ENCODE peak calls at places on chromosomes 11 and 22, in five cellular contexts. One of them, this sample, is unnamed.

GRCh38 chr11:47400813-47401279 is 7.5 kb upstream of the SLC39A13 start:
- DNase-seq in K562: peak; percentile 61
- DNase-seq in HepG2: no peak
- DNase-seq in A549: no peak
- DNase-seq in GM12878: peak; percentile 69
- DNase-seq in this sample: no peak

GRCh38 chr11:30749268-30749667 is 163.1 kb upstream of the MPPED2 start:
- DNase-seq in K562: no peak
- DNase-seq in HepG2: no peak
- DNase-seq in A549: no peak
- DNase-seq in GM12878: no peak
- DNase-seq in this sample: no peak

GRCh38 chr11:16946477-16947282 is 67.5 kb downstream of the PLEKHA7 start:
- DNase-seq in K562: no peak
- DNase-seq in HepG2: no peak
- DNase-seq in A549: no peak
- DNase-seq in GM12878: peak; percentile 72
- DNase-seq in this sample: no peak

GRCh38 chr11:86660011-86660595 is 12.3 kb downstream of the ME3 start:
- DNase-seq in K562: no peak
- DNase-seq in HepG2: no peak
- DNase-seq in A549: no peak
- DNase-seq in GM12878: no peak
- DNase-seq in this sample: no peak

GRCh38 chr11:101775033-101775432 is 139.8 kb upstream of the CEP126 start:
- DNase-seq in K562: no peak
- DNase-seq in HepG2: no peak
- DNase-seq in A549: peak; percentile 42
- DNase-seq in GM12878: no peak
- DNase-seq in this sample: no peak

GRCh38 chr11:11514246-11514645 is 107.6 kb downstream of the GALNT18 start:
- DNase-seq in K562: no peak
- DNase-seq in HepG2: no peak
- DNase-seq in A549: no peak
- DNase-seq in GM12878: no peak
- DNase-seq in this sample: no peak

GRCh38 chr11:126863294-126863997 is 137.1 kb downstream of the KIRREL3 start:
- DNase-seq in K562: no peak
- DNase-seq in HepG2: no peak
- DNase-seq in A549: no peak
- DNase-seq in GM12878: no peak
- DNase-seq in this sample: no peak

GRCh38 chr11:83070878-83071640 is 638 bp downstream of the RAB30 start:
- DNase-seq in K562: no peak
- DNase-seq in HepG2: no peak
- DNase-seq in A549: no peak
- DNase-seq in GM12878: no peak
- DNase-seq in this sample: no peak

GRCh38 chr22:27982106-27982505 is 63.0 kb upstream of the PITPNB start:
- DNase-seq in K562: no peak
- DNase-seq in HepG2: no peak
- DNase-seq in A549: no peak
- DNase-seq in GM12878: no peak
- DNase-seq in this sample: no peak

GRCh38 chr22:48627203-48627602 is 1200.5 kb downstream of the BRD1 start:
- DNase-seq in K562: no peak
- DNase-seq in HepG2: no peak
- DNase-seq in A549: no peak
- DNase-seq in GM12878: no peak
- DNase-seq in this sample: no peak

GRCh38 chr11:48020092-48020755 is 39.9 kb downstream of the PTPRJ start:
- DNase-seq in K562: no peak
- DNase-seq in HepG2: no peak
- DNase-seq in A549: no peak
- DNase-seq in GM12878: peak; percentile 66
- DNase-seq in this sample: peak; percentile 48

GRCh38 chr11:117919326-117920275 is 9.6 kb downstream of the TMPRSS13 start:
- DNase-seq in K562: no peak
- DNase-seq in HepG2: no peak
- DNase-seq in A549: no peak
- DNase-seq in GM12878: no peak
- DNase-seq in this sample: no peak

GRCh38 chr22:34001701-34002466 is 81.6 kb upstream of the LARGE1 start:
- DNase-seq in K562: no peak
- DNase-seq in HepG2: no peak
- DNase-seq in A549: no peak
- DNase-seq in GM12878: no peak
- DNase-seq in this sample: no peak

GRCh38 chr11:30107899-30108298 is 91.1 kb upstream of the KCNA4 start:
- DNase-seq in K562: no peak
- DNase-seq in HepG2: no peak
- DNase-seq in A549: peak; percentile 35
- DNase-seq in GM12878: no peak
- DNase-seq in this sample: no peak

GRCh38 chr22:29531419-29531818 is 22.1 kb downstream of the THOC5 start:
- DNase-seq in K562: no peak
- DNase-seq in HepG2: no peak
- DNase-seq in A549: no peak
- DNase-seq in GM12878: no peak
- DNase-seq in this sample: no peak

GRCh38 chr11:68168694-68169093 is 44.4 kb downstream of the KMT5B start:
- DNase-seq in K562: no peak
- DNase-seq in HepG2: no peak
- DNase-seq in A549: no peak
- DNase-seq in GM12878: no peak
- DNase-seq in this sample: no peak

GRCh38 chr22:39148727-39149535 is 3.5 kb downstream of the CBX7 start:
- DNase-seq in K562: no peak
- DNase-seq in HepG2: no peak
- DNase-seq in A549: no peak
- DNase-seq in GM12878: peak; percentile 69
- DNase-seq in this sample: peak; percentile 42

GRCh38 chr22:50048836-50049235 is 9.3 kb downstream of the TTLL8 start:
- DNase-seq in K562: no peak
- DNase-seq in HepG2: no peak
- DNase-seq in A549: no peak
- DNase-seq in GM12878: no peak
- DNase-seq in this sample: no peak

GRCh38 chr11:6469599-6469998 is 4.1 kb downstream of the TRIM3 start:
- DNase-seq in K562: no peak
- DNase-seq in HepG2: no peak
- DNase-seq in A549: no peak
- DNase-seq in GM12878: no peak
- DNase-seq in this sample: no peak

GRCh38 chr11:92384316-92384715 is 159.7 kb downstream of the FAT3 start:
- DNase-seq in K562: no peak
- DNase-seq in HepG2: no peak
- DNase-seq in A549: no peak
- DNase-seq in GM12878: no peak
- DNase-seq in this sample: no peak

GRCh38 chr11:70575396-70576060 is 177.2 kb downstream of the CTTN start:
- DNase-seq in K562: no peak
- DNase-seq in HepG2: peak; percentile 36
- DNase-seq in A549: no peak
- DNase-seq in GM12878: no peak
- DNase-seq in this sample: no peak

GRCh38 chr11:36131719-36132349 is 157.4 kb downstream of the COMMD9 start:
- DNase-seq in K562: peak; percentile 73
- DNase-seq in HepG2: peak; percentile 20
- DNase-seq in A549: peak; percentile 41
- DNase-seq in GM12878: no peak
- DNase-seq in this sample: peak; percentile 71

GRCh38 chr11:19670030-19670761 is 42.4 kb upstream of the NAV2 start:
- DNase-seq in K562: no peak
- DNase-seq in HepG2: no peak
- DNase-seq in A549: peak; percentile 46
- DNase-seq in GM12878: no peak
- DNase-seq in this sample: no peak

GRCh38 chr22:49291169-49291568 is 536.5 kb downstream of the BRD1 start:
- DNase-seq in K562: no peak
- DNase-seq in HepG2: no peak
- DNase-seq in A549: no peak
- DNase-seq in GM12878: no peak
- DNase-seq in this sample: no peak

GRCh38 chr11:94809251-94809650 is 41.1 kb downstream of the AMOTL1 start:
- DNase-seq in K562: no peak
- DNase-seq in HepG2: no peak
- DNase-seq in A549: no peak
- DNase-seq in GM12878: no peak
- DNase-seq in this sample: no peak

GRCh38 chr11:46003647-46004046 is 81.2 kb downstream of the LARGE2 start:
- DNase-seq in K562: no peak
- DNase-seq in HepG2: no peak
- DNase-seq in A549: no peak
- DNase-seq in GM12878: no peak
- DNase-seq in this sample: no peak

GRCh38 chr11:57311109-57311936 is 13.4 kb downstream of the TNKS1BP1 start:
- DNase-seq in K562: peak; percentile 93
- DNase-seq in HepG2: peak; percentile 84
- DNase-seq in A549: peak; percentile 92
- DNase-seq in GM12878: peak; percentile 16
- DNase-seq in this sample: peak; percentile 96

GRCh38 chr11:3810951-3811350 is 2.6 kb downstream of the PGAP2 start:
- DNase-seq in K562: no peak
- DNase-seq in HepG2: no peak
- DNase-seq in A549: no peak
- DNase-seq in GM12878: no peak
- DNase-seq in this sample: no peak

GRCh38 chr11:17408641-17409040 is 20.2 kb upstream of the KCNJ11 start:
- DNase-seq in K562: no peak
- DNase-seq in HepG2: no peak
- DNase-seq in A549: no peak
- DNase-seq in GM12878: no peak
- DNase-seq in this sample: no peak

GRCh38 chr22:30028731-30029130 is 51.5 kb upstream of the HORMAD2 start:
- DNase-seq in K562: no peak
- DNase-seq in HepG2: no peak
- DNase-seq in A549: no peak
- DNase-seq in GM12878: no peak
- DNase-seq in this sample: no peak

GRCh38 chr11:73795925-73796632 is 8.4 kb downstream of the MRPL48 start:
- DNase-seq in K562: no peak
- DNase-seq in HepG2: no peak
- DNase-seq in A549: peak; percentile 28
- DNase-seq in GM12878: no peak
- DNase-seq in this sample: no peak

GRCh38 chr22:29700206-29700948 is 19.4 kb upstream of the CABP7 start:
- DNase-seq in K562: no peak
- DNase-seq in HepG2: no peak
- DNase-seq in A549: no peak
- DNase-seq in GM12878: no peak
- DNase-seq in this sample: no peak

GRCh38 chr22:48588881-48589450 is 1238.7 kb downstream of the BRD1 start:
- DNase-seq in K562: no peak
- DNase-seq in HepG2: no peak
- DNase-seq in A549: no peak
- DNase-seq in GM12878: no peak
- DNase-seq in this sample: no peak

DNA sequence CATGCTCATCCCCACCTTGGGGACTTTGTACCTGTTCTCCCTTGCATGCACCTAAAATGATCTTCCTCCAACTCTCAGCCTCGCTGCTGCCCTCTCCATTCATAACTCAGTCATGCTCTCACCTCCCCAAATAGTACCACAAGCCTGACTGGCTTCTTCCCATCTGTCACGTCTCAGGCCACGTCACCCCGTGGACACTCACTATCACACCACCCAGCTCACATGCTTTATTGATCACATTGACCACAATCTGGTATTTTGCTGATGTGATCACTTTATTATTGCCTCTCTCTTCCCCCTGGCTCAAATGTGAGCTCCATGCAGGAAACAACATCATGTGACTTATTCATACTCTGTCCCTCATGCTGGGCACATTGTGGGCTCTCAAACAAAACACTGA is 9.2 kb upstream of the SGSM1 start:
- DNase-seq in K562: no peak
- DNase-seq in HepG2: no peak
- DNase-seq in A549: no peak
- DNase-seq in GM12878: no peak
- DNase-seq in this sample: no peak
- TF ChIP-seq MYC in K562: no peak
- TF ChIP-seq MYC in HepG2: no peak
- TF ChIP-seq MYC in A549: no peak
- TF ChIP-seq MYC in GM12878: no peak
- TF ChIP-seq MYC in this sample: no peak

GRCh38 chr22:35628732-35629131 is 11.6 kb upstream of the MB start:
- DNase-seq in K562: no peak
- DNase-seq in HepG2: no peak
- DNase-seq in A549: no peak
- DNase-seq in GM12878: no peak
- DNase-seq in this sample: no peak
- H3K27ac ChIP-seq in K562: no peak overlapping the region
- H3K27ac ChIP-seq in HepG2: no peak overlapping the region
- H3K27ac ChIP-seq in A549: peak overlapping the region; percentile 89
- H3K27ac ChIP-seq in GM12878: no peak overlapping the region
- H3K27ac ChIP-seq in this sample: no peak overlapping the region

DNA sequence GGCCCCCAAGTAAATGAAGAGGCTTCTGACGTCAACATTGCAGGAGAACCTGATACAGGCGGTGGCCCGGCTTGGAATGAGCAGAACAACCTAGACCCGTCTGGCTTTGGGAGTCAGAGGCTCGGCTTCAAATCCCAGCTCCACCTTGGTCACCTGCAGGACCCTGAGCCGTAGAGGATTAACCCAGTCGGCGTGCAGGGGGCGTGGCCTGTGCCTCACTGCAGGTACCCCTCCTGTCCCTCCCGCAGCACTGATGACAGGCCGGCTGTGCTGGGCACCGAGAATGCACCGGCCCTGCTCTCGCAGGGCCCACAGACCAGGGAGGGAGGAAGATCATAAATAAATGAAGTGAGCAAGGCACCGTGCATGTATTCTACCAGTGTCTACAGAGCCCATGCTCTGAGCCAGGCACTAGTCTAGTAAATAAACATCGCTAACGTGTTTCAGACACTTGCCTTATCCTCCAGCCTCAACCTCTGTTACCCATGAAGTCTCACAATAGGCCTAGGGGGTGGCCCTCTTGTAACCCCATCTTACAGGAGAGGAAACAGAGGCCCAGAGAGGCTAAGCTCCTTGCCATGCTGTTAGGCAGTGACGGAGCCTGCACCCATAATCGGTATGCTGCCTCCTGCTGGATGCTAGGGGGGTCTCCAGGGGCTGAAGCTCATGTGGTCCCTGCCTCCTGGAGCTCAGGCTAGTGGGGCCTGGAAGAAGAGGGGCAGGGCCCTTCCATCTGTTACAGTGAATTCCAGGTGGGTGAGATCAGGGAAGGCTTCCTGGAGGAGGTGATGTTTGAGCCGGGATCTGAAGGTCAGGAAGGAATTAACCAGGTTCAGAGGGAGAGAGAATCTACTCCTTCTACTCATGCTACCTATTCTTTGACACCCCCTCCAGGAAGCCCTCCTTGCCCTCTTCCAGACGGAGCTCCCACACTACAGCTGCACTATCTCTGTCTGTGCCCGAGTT is 53.4 kb downstream of the RTL6 start:
- DNase-seq in K562: no peak
- DNase-seq in HepG2: no peak
- DNase-seq in A549: no peak
- DNase-seq in GM12878: no peak
- DNase-seq in this sample: no peak
- TF ChIP-seq CTCF in K562: no peak
- TF ChIP-seq CTCF in HepG2: peak; percentile 29
- TF ChIP-seq CTCF in A549: no peak
- TF ChIP-seq CTCF in GM12878: no peak
- TF ChIP-seq CTCF in this sample: no peak

GRCh38 chr22:20550851-20551744 is 43.7 kb downstream of the MED15 start:
- DNase-seq in K562: no peak
- DNase-seq in HepG2: no peak
- DNase-seq in A549: no peak
- DNase-seq in GM12878: peak; percentile 12
- DNase-seq in this sample: peak; percentile 68
- TF ChIP-seq MYC in K562: no peak
- TF ChIP-seq MYC in HepG2: no peak
- TF ChIP-seq MYC in A549: no peak
- TF ChIP-seq MYC in GM12878: no peak
- TF ChIP-seq MYC in this sample: no peak